ENCODE peak calls at places on chromosome 13, in five cellular contexts. D is Caco-2, N is thoracic aorta, G is PC-3, W is endothelial cell of umbilical vein. E is an unnamed sample.

GRCh38 chr13:29707876-29708543 is 112.5 kb upstream of the SLC7A1 start:
- DNase-seq in W (peak; percentile 46), N (no peak), D (peak; percentile 76), G (peak; percentile 49), E (peak; percentile 65)

GRCh38 chr13:65966991-65967451 is 1263.1 kb downstream of the PCDH9 start:
- DNase-seq in G (peak; percentile 71), D (peak; percentile 63), W (peak; percentile 36), N (no peak), E (peak; percentile 5)

GRCh38 chr13:39536274-39536673 is 66.7 kb downstream of the LHFPL6 start:
- DNase-seq in W (no peak), D (no peak), N (no peak), G (no peak), E (no peak)

GRCh38 chr13:51614350-51614786 is 30.1 kb downstream of the WDFY2 start:
- DNase-seq in W (no peak), D (no peak), G (no peak), N (no peak), E (no peak)

GRCh38 chr13:61413572-61413971 is 2.1 kb downstream of the PCDH20 start:
- DNase-seq in W (no peak), D (no peak), G (no peak), N (no peak), E (peak; percentile 34)

GRCh38 chr13:110348309-110348625 is 41.2 kb downstream of the COL4A2 start:
- DNase-seq in N (no peak), G (no peak), D (no peak), W (peak; percentile 80), E (no peak)

GRCh38 chr13:30108913-30109237 is 198.5 kb downstream of the KATNAL1 start:
- DNase-seq in W (no peak), G (peak; percentile 47), D (peak; percentile 87), N (no peak), E (no peak)

GRCh38 chr13:43805071-43805468 is 18.3 kb upstream of the ENOX1 start:
- DNase-seq in D (no peak), W (peak; percentile 21), G (peak; percentile 95), N (no peak), E (peak; percentile 62)

GRCh38 chr13:94712812-94713555 is 639 bp upstream of the SOX21 start:
- DNase-seq in D (peak; percentile 30), G (peak; percentile 74), W (peak; percentile 74), N (no peak), E (peak; percentile 72)

GRCh38 chr13:55583953-55584593 is 1556.6 kb upstream of the PRR20A start:
- DNase-seq in G (no peak), D (no peak), W (no peak), N (no peak), E (no peak)

GRCh38 chr13:51870616-51871015 is 8.8 kb downstream of the CCDC70 start:
- DNase-seq in G (no peak), W (no peak), D (no peak), N (no peak), E (no peak)

GRCh38 chr13:39415403-39415802 is 187.6 kb downstream of the LHFPL6 start:
- DNase-seq in G (peak; percentile 44), W (peak; percentile 78), D (peak; percentile 52), N (no peak), E (peak; percentile 77)

GRCh38 chr13:95641291-95641811 is 3.2 kb downstream of the DZIP1 start:
- DNase-seq in G (no peak), N (no peak), D (no peak), W (peak; percentile 20), E (peak; percentile 52)

GRCh38 chr13:60288569-60288968 is 108.5 kb upstream of the TDRD3 start:
- DNase-seq in D (no peak), G (no peak), W (no peak), N (no peak), E (no peak)

GRCh38 chr13:44211286-44211685 is 162.3 kb upstream of the SERP2 start:
- DNase-seq in W (no peak), N (no peak), D (no peak), G (no peak), E (no peak)

DNA sequence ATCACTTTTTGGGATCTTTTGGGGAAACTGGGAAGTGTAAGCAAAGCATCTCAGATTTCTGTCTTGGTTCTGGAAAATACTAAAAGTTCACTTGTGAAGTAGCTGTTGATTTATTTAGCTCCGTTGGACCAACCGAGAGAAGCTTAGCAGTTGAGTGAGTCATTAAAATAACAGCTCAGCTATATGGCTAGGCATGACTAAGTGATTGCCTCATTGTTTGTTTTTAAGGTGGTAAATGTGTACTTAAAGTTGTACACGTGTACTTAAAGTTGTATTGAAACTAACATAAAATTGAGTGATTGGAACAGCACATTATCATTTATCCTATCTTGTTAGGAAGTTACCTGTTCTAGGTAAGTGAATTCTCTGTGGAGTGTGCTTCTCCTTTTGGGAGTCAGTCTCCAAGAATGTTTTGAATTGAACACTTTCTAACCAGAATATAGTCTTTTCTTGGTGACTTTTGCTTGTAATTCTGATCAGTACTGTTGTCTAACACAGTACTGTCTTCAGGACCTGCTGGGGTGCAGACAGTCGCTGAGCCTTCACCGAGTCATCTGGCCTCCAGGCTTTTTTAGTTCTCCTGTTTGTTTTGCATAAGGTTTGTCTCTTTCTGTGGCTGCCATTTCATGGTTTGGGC is 2.9 kb upstream of the DCUN1D2 start:
- DNase-seq in N (no peak), W (peak; percentile 95), D (peak; percentile 57), G (peak; percentile 92), E (no peak)
- H3K4me1 ChIP-seq in N (peaks cover 74% of the 10 kb centered on the region), W (peaks cover 49% of the 10 kb centered on the region), D (peaks cover 34% of the 10 kb centered on the region), G (peaks cover 57% of the 10 kb centered on the region), E (peaks cover 9% of the 10 kb centered on the region)

GRCh38 chr13:27171830-27172494 is 351 bp upstream of the USP12 start:
- DNase-seq in G (peak; percentile 86), W (peak; percentile 92), D (peak; percentile 95), N (peak; percentile 50), E (peak; percentile 97)
- TF ChIP-seq CTCF in G (no peak), W (no peak), D (no peak), N (no peak), E (no peak)

GRCh38 chr13:23608704-23609413 is 38.6 kb downstream of the TNFRSF19 start:
- DNase-seq in D (no peak), G (no peak), W (peak; percentile 88), N (no peak), E (peak; percentile 33)
- H3K4me3 ChIP-seq in D (no peak overlapping the region), G (peak overlapping the region; percentile 33), W (no peak overlapping the region), N (peak overlapping the region; percentile 48), E (no peak overlapping the region)

DNA sequence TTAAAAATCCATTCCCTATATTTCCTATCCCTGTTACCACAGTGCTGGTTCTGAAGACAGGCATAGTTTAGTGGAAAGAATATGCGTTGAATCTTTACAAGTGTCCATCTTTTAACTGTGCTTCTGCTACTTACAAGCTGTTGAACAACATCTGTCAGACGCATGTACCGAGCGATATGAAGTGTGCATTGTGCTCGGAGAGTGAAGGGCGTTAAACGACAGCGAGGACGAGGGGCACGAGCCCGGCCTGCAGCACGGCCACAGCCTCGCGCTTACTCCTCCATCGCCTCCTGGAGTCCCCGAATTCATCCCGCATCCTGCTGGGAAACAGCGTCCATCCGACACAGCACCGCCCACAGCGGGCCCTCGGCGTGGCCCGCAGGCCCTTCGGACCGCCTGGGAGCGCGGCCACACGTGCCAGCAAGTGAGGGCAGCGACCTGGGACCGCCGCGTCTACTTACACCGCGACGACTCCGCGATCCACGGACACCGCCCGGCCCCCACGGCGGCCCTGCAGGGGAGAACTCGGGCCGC is 512 bp downstream of the PCID2 start:
- DNase-seq in G (peak; percentile 22), W (peak; percentile 70), N (no peak), D (peak; percentile 64), E (peak; percentile 60)
- H3K4me1 ChIP-seq in G (peaks cover 36% of the 10 kb centered on the region), W (peaks cover 19% of the 10 kb centered on the region), N (peaks cover 67% of the 10 kb centered on the region), D (peaks cover 4% of the 10 kb centered on the region), E (peaks cover 33% of the 10 kb centered on the region)

GRCh38 chr13:40787062-40787461 is 2.3 kb upstream of the SLC25A15 start:
- DNase-seq in W (no peak), G (no peak), D (no peak), N (no peak), E (no peak)

GRCh38 chr13:40790232-40790631 is 821 bp downstream of the SLC25A15 start:
- DNase-seq in D (no peak), W (no peak), G (no peak), N (no peak), E (no peak)

GRCh38 chr13:40786568-40786996 is 2.8 kb upstream of the SLC25A15 start:
- DNase-seq in N (no peak), W (peak; percentile 9), G (no peak), D (no peak), E (peak; percentile 39)

GRCh38 chr13:40792284-40793051 is 3.1 kb downstream of the SLC25A15 start:
- DNase-seq in N (no peak), G (no peak), W (no peak), D (no peak), E (no peak)

GRCh38 chr13:40789275-40790231 is at the start of gene SLC25A15:
- DNase-seq in N (no peak), G (peak; percentile 81), W (peak; percentile 82), D (peak; percentile 96), E (peak; percentile 91)
- TF ChIP-seq CTCF in N (no peak), G (no peak), W (peak; percentile 31), D (peak; percentile 30), E (peak; percentile 17)

GRCh38 chr13:27455331-27455855 is 5.0 kb upstream of the MTIF3 start:
- DNase-seq in W (no peak), N (no peak), G (no peak), D (no peak), E (no peak)
- H3K4me3 ChIP-seq in W (no peak overlapping the region), N (peak overlapping the region; percentile 45), G (peak overlapping the region; percentile 50), D (no peak overlapping the region), E (no peak overlapping the region)

DNA sequence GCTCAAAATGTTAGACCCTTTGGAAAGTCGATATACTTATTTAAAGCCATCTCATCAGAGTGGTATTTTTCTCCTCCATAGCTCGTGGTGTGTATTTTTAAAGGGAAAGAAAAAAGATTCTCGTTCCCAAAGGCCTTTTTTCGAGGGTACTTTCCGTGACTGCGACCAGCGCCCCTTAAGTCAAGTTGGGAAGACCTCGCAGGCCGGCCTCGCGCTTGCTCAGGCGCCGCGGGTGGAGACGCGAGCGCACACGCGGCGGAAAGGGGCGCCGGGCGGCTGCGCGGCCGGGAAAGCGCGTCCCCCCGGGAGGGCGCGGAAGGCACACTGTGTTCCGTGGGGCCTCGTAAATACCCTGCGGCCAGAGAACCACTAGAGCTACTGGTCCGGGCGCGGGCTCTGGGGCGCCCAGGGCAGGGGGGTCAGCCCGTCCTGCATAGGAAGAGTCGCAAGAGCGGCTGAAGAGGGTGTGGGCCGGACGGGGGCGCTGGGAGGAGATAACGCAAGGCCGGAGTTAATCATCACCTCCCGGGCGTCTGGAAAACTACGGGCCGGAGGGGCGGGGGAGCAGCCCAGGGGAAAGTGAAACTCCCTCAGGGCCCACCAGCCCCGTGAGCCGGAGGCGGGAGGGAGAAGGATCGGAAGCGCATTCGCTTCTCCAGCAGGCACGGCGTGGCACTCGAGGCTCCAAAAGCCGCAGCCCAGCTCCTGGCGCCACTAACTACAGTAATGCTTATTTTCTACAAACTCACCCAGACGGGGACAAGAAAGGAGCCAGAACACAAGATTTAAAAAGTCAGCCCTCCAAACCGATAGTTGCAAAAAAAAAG is 1.2 kb upstream of the WBP4 start:
- DNase-seq in N (peak; percentile 68), G (peak; percentile 75), D (peak; percentile 96), W (peak; percentile 90), E (peak; percentile 93)
- H3K4me1 ChIP-seq in N (peaks cover 67% of the 10 kb centered on the region), G (peaks cover 37% of the 10 kb centered on the region), D (peaks cover 60% of the 10 kb centered on the region), W (peaks cover 43% of the 10 kb centered on the region), E (peaks cover 16% of the 10 kb centered on the region)